ENCODE peak calls at places on chromosomes 7 and 10, in four cellular contexts. One of them, this sample, is unnamed.

GRCh38 chr7:5495581-5496375 is 72.1 kb upstream of the TNRC18 start:
- ATAC-seq in Right ventricle myocardium superior: peak
- ATAC-seq in activated naive CD4-positive, alpha-beta T cell treated with anti-CD3 and anti-CD28 coated beads, Interleukin-2, amount 50 U/mL, for 72 hours: no peak
- ATAC-seq in mucosa of descending colon: peak
- ATAC-seq in this sample: no peak

GRCh38 chr7:94295805-94296204 is 98.9 kb upstream of the COL1A2 start:
- ATAC-seq in Right ventricle myocardium superior: peak
- ATAC-seq in activated naive CD4-positive, alpha-beta T cell treated with anti-CD3 and anti-CD28 coated beads, Interleukin-2, amount 50 U/mL, for 72 hours: no peak
- ATAC-seq in mucosa of descending colon: peak
- ATAC-seq in this sample: no peak

GRCh38 chr10:104247513-104248146 is 7.1 kb upstream of the GSTO1 start:
- ATAC-seq in Right ventricle myocardium superior: no peak
- ATAC-seq in activated naive CD4-positive, alpha-beta T cell treated with anti-CD3 and anti-CD28 coated beads, Interleukin-2, amount 50 U/mL, for 72 hours: peak
- ATAC-seq in mucosa of descending colon: no peak
- ATAC-seq in this sample: no peak

GRCh38 chr10:21032587-21033319 is 135.6 kb upstream of the NEBL start:
- ATAC-seq in Right ventricle myocardium superior: no peak
- ATAC-seq in activated naive CD4-positive, alpha-beta T cell treated with anti-CD3 and anti-CD28 coated beads, Interleukin-2, amount 50 U/mL, for 72 hours: no peak
- ATAC-seq in mucosa of descending colon: no peak
- ATAC-seq in this sample: no peak

GRCh38 chr10:10259013-10259412 is 758.7 kb upstream of the CELF2 start:
- ATAC-seq in Right ventricle myocardium superior: no peak
- ATAC-seq in activated naive CD4-positive, alpha-beta T cell treated with anti-CD3 and anti-CD28 coated beads, Interleukin-2, amount 50 U/mL, for 72 hours: no peak
- ATAC-seq in mucosa of descending colon: no peak
- ATAC-seq in this sample: no peak

GRCh38 chr7:105377903-105378302 is 10.8 kb downstream of the SRPK2 start:
- ATAC-seq in Right ventricle myocardium superior: no peak
- ATAC-seq in activated naive CD4-positive, alpha-beta T cell treated with anti-CD3 and anti-CD28 coated beads, Interleukin-2, amount 50 U/mL, for 72 hours: no peak
- ATAC-seq in mucosa of descending colon: no peak
- ATAC-seq in this sample: no peak

GRCh38 chr10:51718804-51719291 is 19.5 kb upstream of the CSTF2T start:
- ATAC-seq in Right ventricle myocardium superior: no peak
- ATAC-seq in activated naive CD4-positive, alpha-beta T cell treated with anti-CD3 and anti-CD28 coated beads, Interleukin-2, amount 50 U/mL, for 72 hours: no peak
- ATAC-seq in mucosa of descending colon: peak
- ATAC-seq in this sample: peak

GRCh38 chr7:80705164-80705781 is 66.8 kb downstream of the CD36 start:
- ATAC-seq in Right ventricle myocardium superior: no peak
- ATAC-seq in activated naive CD4-positive, alpha-beta T cell treated with anti-CD3 and anti-CD28 coated beads, Interleukin-2, amount 50 U/mL, for 72 hours: no peak
- ATAC-seq in mucosa of descending colon: peak
- ATAC-seq in this sample: no peak

GRCh38 chr7:16929146-16929762 is 47.5 kb upstream of the AGR3 start:
- ATAC-seq in Right ventricle myocardium superior: peak
- ATAC-seq in activated naive CD4-positive, alpha-beta T cell treated with anti-CD3 and anti-CD28 coated beads, Interleukin-2, amount 50 U/mL, for 72 hours: no peak
- ATAC-seq in mucosa of descending colon: peak
- ATAC-seq in this sample: peak

GRCh38 chr7:40348126-40348728 is 213.4 kb downstream of the SUGCT start:
- ATAC-seq in Right ventricle myocardium superior: no peak
- ATAC-seq in activated naive CD4-positive, alpha-beta T cell treated with anti-CD3 and anti-CD28 coated beads, Interleukin-2, amount 50 U/mL, for 72 hours: no peak
- ATAC-seq in mucosa of descending colon: no peak
- ATAC-seq in this sample: no peak

GRCh38 chr7:123783820-123784219 is 35.0 kb upstream of the WASL start:
- ATAC-seq in Right ventricle myocardium superior: no peak
- ATAC-seq in activated naive CD4-positive, alpha-beta T cell treated with anti-CD3 and anti-CD28 coated beads, Interleukin-2, amount 50 U/mL, for 72 hours: no peak
- ATAC-seq in mucosa of descending colon: peak
- ATAC-seq in this sample: no peak

GRCh38 chr7:136166521-136166920 is 189.4 kb upstream of the MTPN start:
- ATAC-seq in Right ventricle myocardium superior: no peak
- ATAC-seq in activated naive CD4-positive, alpha-beta T cell treated with anti-CD3 and anti-CD28 coated beads, Interleukin-2, amount 50 U/mL, for 72 hours: no peak
- ATAC-seq in mucosa of descending colon: no peak
- ATAC-seq in this sample: no peak

GRCh38 chr7:45874408-45875131 is 1.7 kb upstream of the CCDC201 start:
- ATAC-seq in Right ventricle myocardium superior: no peak
- ATAC-seq in activated naive CD4-positive, alpha-beta T cell treated with anti-CD3 and anti-CD28 coated beads, Interleukin-2, amount 50 U/mL, for 72 hours: no peak
- ATAC-seq in mucosa of descending colon: no peak
- ATAC-seq in this sample: no peak

GRCh38 chr10:96840841-96841518 is 8.9 kb downstream of the LCOR start:
- ATAC-seq in Right ventricle myocardium superior: no peak
- ATAC-seq in activated naive CD4-positive, alpha-beta T cell treated with anti-CD3 and anti-CD28 coated beads, Interleukin-2, amount 50 U/mL, for 72 hours: peak
- ATAC-seq in mucosa of descending colon: peak
- ATAC-seq in this sample: no peak

GRCh38 chr7:93828260-93828659 is 62.3 kb downstream of the TFPI2 start:
- ATAC-seq in Right ventricle myocardium superior: no peak
- ATAC-seq in activated naive CD4-positive, alpha-beta T cell treated with anti-CD3 and anti-CD28 coated beads, Interleukin-2, amount 50 U/mL, for 72 hours: no peak
- ATAC-seq in mucosa of descending colon: no peak
- ATAC-seq in this sample: no peak

GRCh38 chr7:158549834-158550700 is 37.6 kb downstream of the PTPRN2 start:
- ATAC-seq in Right ventricle myocardium superior: peak
- ATAC-seq in activated naive CD4-positive, alpha-beta T cell treated with anti-CD3 and anti-CD28 coated beads, Interleukin-2, amount 50 U/mL, for 72 hours: no peak
- ATAC-seq in mucosa of descending colon: no peak
- ATAC-seq in this sample: no peak

GRCh38 chr7:30201161-30201666 is 66.4 kb downstream of the MTURN start:
- ATAC-seq in Right ventricle myocardium superior: no peak
- ATAC-seq in activated naive CD4-positive, alpha-beta T cell treated with anti-CD3 and anti-CD28 coated beads, Interleukin-2, amount 50 U/mL, for 72 hours: no peak
- ATAC-seq in mucosa of descending colon: peak
- ATAC-seq in this sample: peak

GRCh38 chr7:152411389-152411788 is 24.4 kb downstream of the KMT2C start:
- ATAC-seq in Right ventricle myocardium superior: peak
- ATAC-seq in activated naive CD4-positive, alpha-beta T cell treated with anti-CD3 and anti-CD28 coated beads, Interleukin-2, amount 50 U/mL, for 72 hours: no peak
- ATAC-seq in mucosa of descending colon: no peak
- ATAC-seq in this sample: no peak

GRCh38 chr10:69772933-69773704 is 28.6 kb upstream of the COL13A1 start:
- ATAC-seq in Right ventricle myocardium superior: peak
- ATAC-seq in activated naive CD4-positive, alpha-beta T cell treated with anti-CD3 and anti-CD28 coated beads, Interleukin-2, amount 50 U/mL, for 72 hours: no peak
- ATAC-seq in mucosa of descending colon: no peak
- ATAC-seq in this sample: no peak

GRCh38 chr10:74322565-74322964 is 171.5 kb downstream of the ADK start:
- ATAC-seq in Right ventricle myocardium superior: no peak
- ATAC-seq in activated naive CD4-positive, alpha-beta T cell treated with anti-CD3 and anti-CD28 coated beads, Interleukin-2, amount 50 U/mL, for 72 hours: no peak
- ATAC-seq in mucosa of descending colon: no peak
- ATAC-seq in this sample: no peak

GRCh38 chr7:118311121-118311803 is 86.8 kb downstream of the ANKRD7 start:
- ATAC-seq in Right ventricle myocardium superior: no peak
- ATAC-seq in activated naive CD4-positive, alpha-beta T cell treated with anti-CD3 and anti-CD28 coated beads, Interleukin-2, amount 50 U/mL, for 72 hours: no peak
- ATAC-seq in mucosa of descending colon: peak
- ATAC-seq in this sample: no peak

GRCh38 chr10:34808789-34809745 is 6.0 kb downstream of the PARD3 start:
- ATAC-seq in Right ventricle myocardium superior: peak
- ATAC-seq in activated naive CD4-positive, alpha-beta T cell treated with anti-CD3 and anti-CD28 coated beads, Interleukin-2, amount 50 U/mL, for 72 hours: no peak
- ATAC-seq in mucosa of descending colon: peak
- ATAC-seq in this sample: no peak

GRCh38 chr10:99841746-99842145 is 59.3 kb downstream of the ABCC2 start:
- ATAC-seq in Right ventricle myocardium superior: no peak
- ATAC-seq in activated naive CD4-positive, alpha-beta T cell treated with anti-CD3 and anti-CD28 coated beads, Interleukin-2, amount 50 U/mL, for 72 hours: no peak
- ATAC-seq in mucosa of descending colon: no peak
- ATAC-seq in this sample: no peak

GRCh38 chr7:158751199-158751598 is 46.6 kb upstream of the NCAPG2 start:
- ATAC-seq in Right ventricle myocardium superior: no peak
- ATAC-seq in activated naive CD4-positive, alpha-beta T cell treated with anti-CD3 and anti-CD28 coated beads, Interleukin-2, amount 50 U/mL, for 72 hours: no peak
- ATAC-seq in mucosa of descending colon: no peak
- ATAC-seq in this sample: no peak

GRCh38 chr10:71068811-71069411 is 143.5 kb upstream of the UNC5B start:
- ATAC-seq in Right ventricle myocardium superior: peak
- ATAC-seq in activated naive CD4-positive, alpha-beta T cell treated with anti-CD3 and anti-CD28 coated beads, Interleukin-2, amount 50 U/mL, for 72 hours: no peak
- ATAC-seq in mucosa of descending colon: peak
- ATAC-seq in this sample: no peak

GRCh38 chr10:113273151-113273876 is 279.5 kb upstream of the HABP2 start:
- ATAC-seq in Right ventricle myocardium superior: peak
- ATAC-seq in activated naive CD4-positive, alpha-beta T cell treated with anti-CD3 and anti-CD28 coated beads, Interleukin-2, amount 50 U/mL, for 72 hours: no peak
- ATAC-seq in mucosa of descending colon: peak
- ATAC-seq in this sample: no peak

GRCh38 chr10:8840356-8840755 is 785.9 kb downstream of the GATA3 start:
- ATAC-seq in Right ventricle myocardium superior: no peak
- ATAC-seq in activated naive CD4-positive, alpha-beta T cell treated with anti-CD3 and anti-CD28 coated beads, Interleukin-2, amount 50 U/mL, for 72 hours: no peak
- ATAC-seq in mucosa of descending colon: no peak
- ATAC-seq in this sample: no peak

GRCh38 chr7:5634107-5634950 is 147.1 kb downstream of the RNF216 start:
- ATAC-seq in Right ventricle myocardium superior: peak
- ATAC-seq in activated naive CD4-positive, alpha-beta T cell treated with anti-CD3 and anti-CD28 coated beads, Interleukin-2, amount 50 U/mL, for 72 hours: no peak
- ATAC-seq in mucosa of descending colon: peak
- ATAC-seq in this sample: peak

GRCh38 chr10:79490400-79491081 is 21.8 kb upstream of the EIF5AL1 start:
- ATAC-seq in Right ventricle myocardium superior: peak
- ATAC-seq in activated naive CD4-positive, alpha-beta T cell treated with anti-CD3 and anti-CD28 coated beads, Interleukin-2, amount 50 U/mL, for 72 hours: no peak
- ATAC-seq in mucosa of descending colon: peak
- ATAC-seq in this sample: no peak

GRCh38 chr7:41459183-41459582 is 243.7 kb downstream of the INHBA start:
- ATAC-seq in Right ventricle myocardium superior: no peak
- ATAC-seq in activated naive CD4-positive, alpha-beta T cell treated with anti-CD3 and anti-CD28 coated beads, Interleukin-2, amount 50 U/mL, for 72 hours: no peak
- ATAC-seq in mucosa of descending colon: peak
- ATAC-seq in this sample: no peak

GRCh38 chr10:125820705-125821104 is 2.4 kb downstream of the UROS start:
- ATAC-seq in Right ventricle myocardium superior: no peak
- ATAC-seq in activated naive CD4-positive, alpha-beta T cell treated with anti-CD3 and anti-CD28 coated beads, Interleukin-2, amount 50 U/mL, for 72 hours: no peak
- ATAC-seq in mucosa of descending colon: no peak
- ATAC-seq in this sample: no peak